ENCODE peak calls at places on chromosome 15, in four cellular contexts. A is HEK293T, V is GM12878, E is K562. R is an unnamed sample.
A peak's percentile ranks its signal among the peaks of the same experiment; 100 is the strongest.

GRCh38 chr15:57667171-57667924 is 39.2 kb upstream of the POLR2M start:
- DNase-seq in A (peak; percentile 26), V (no peak), E (peak; percentile 9), R (peak; percentile 16)

GRCh38 chr15:53072077-53072476 is 281.9 kb upstream of the ONECUT1 start:
- DNase-seq in A (peak; percentile 28), V (no peak), E (peak; percentile 12), R (peak; percentile 35)

GRCh38 chr15:66154581-66154980 is 99.0 kb downstream of the MEGF11 start:
- DNase-seq in A (no peak), V (no peak), E (no peak), R (no peak)

GRCh38 chr15:39624806-39625205 is 43.9 kb downstream of the THBS1 start:
- DNase-seq in A (no peak), V (peak; percentile 45), E (no peak), R (peak; percentile 50)

GRCh38 chr15:52309154-52309548 is 13.5 kb upstream of the MYO5C start:
- DNase-seq in A (no peak), V (peak; percentile 55), E (no peak), R (no peak)

GRCh38 chr15:90594297-90594696 is 64.6 kb downstream of the CRTC3 start:
- DNase-seq in A (no peak), V (peak; percentile 80), E (no peak), R (no peak)

GRCh38 chr15:40693904-40694705 is 869 bp upstream of the RAD51 start:
- DNase-seq in A (no peak), V (peak; percentile 19), E (peak; percentile 29), R (peak; percentile 6)

GRCh38 chr15:69034352-69034751 is 19.9 kb downstream of the NOX5 start:
- DNase-seq in A (no peak), V (no peak), E (no peak), R (no peak)

GRCh38 chr15:64092864-64093626 is 593 bp downstream of the CIAO2A start:
- DNase-seq in A (peak; percentile 17), V (no peak), E (peak; percentile 85), R (peak; percentile 72)

GRCh38 chr15:74179983-74180688 is 6.6 kb downstream of the ISLR start:
- DNase-seq in A (no peak), V (no peak), E (no peak), R (no peak)

GRCh38 chr15:80507131-80507530 is 102.9 kb downstream of the ARNT2 start:
- DNase-seq in A (no peak), V (no peak), E (no peak), R (no peak)

GRCh38 chr15:76903251-76903681 is 1.9 kb downstream of the SCAPER start:
- DNase-seq in A (no peak), V (peak; percentile 15), E (peak; percentile 28), R (peak; percentile 27)

GRCh38 chr15:86611392-86612040 is 531.8 kb downstream of the AGBL1 start:
- DNase-seq in A (no peak), V (no peak), E (no peak), R (no peak)

GRCh38 chr15:44633603-44634002 is 29.9 kb downstream of the SPG11 start:
- DNase-seq in A (no peak), V (no peak), E (no peak), R (no peak)

GRCh38 chr15:48416301-48416700 is 85.1 kb downstream of the DUT start:
- DNase-seq in A (no peak), V (no peak), E (no peak), R (no peak)

GRCh38 chr15:64813075-64813474 is 12.4 kb downstream of the PIF1 start:
- DNase-seq in A (no peak), V (no peak), E (peak; percentile 67), R (peak; percentile 84)

GRCh38 chr15:48507416-48508065 is 138.0 kb downstream of the FBN1 start:
- DNase-seq in A (peak; percentile 38), V (peak; percentile 8), E (peak; percentile 62), R (peak; percentile 43)

GRCh38 chr15:78130012-78130353 is 1.3 kb downstream of the CIB2 start:
- DNase-seq in A (no peak), V (no peak), E (no peak), R (no peak)

GRCh38 chr15:68431037-68431791 is 749 bp downstream of the ITGA11 start:
- DNase-seq in A (no peak), V (no peak), E (no peak), R (no peak)

GRCh38 chr15:50262533-50262932 is 3.0 kb downstream of the HDC start:
- DNase-seq in A (no peak), V (no peak), E (no peak), R (no peak)

GRCh38 chr15:66672867-66673266 is 29.2 kb upstream of the SMAD6 start:
- DNase-seq in A (no peak), V (no peak), E (no peak), R (no peak)

GRCh38 chr15:73950479-73951043 is 24.3 kb downstream of the LOXL1 start:
- DNase-seq in A (no peak), V (no peak), E (no peak), R (no peak)

GRCh38 chr15:55379095-55379494 is 29.1 kb downstream of the CCPG1 start:
- DNase-seq in A (no peak), V (no peak), E (no peak), R (no peak)

GRCh38 chr15:74656935-74657535 is 38.8 kb downstream of the EDC3 start:
- DNase-seq in A (no peak), V (no peak), E (no peak), R (no peak)

GRCh38 chr15:74385442-74386132 is 18.1 kb upstream of the CYP11A1 start:
- DNase-seq in A (no peak), V (no peak), E (no peak), R (no peak)

DNA sequence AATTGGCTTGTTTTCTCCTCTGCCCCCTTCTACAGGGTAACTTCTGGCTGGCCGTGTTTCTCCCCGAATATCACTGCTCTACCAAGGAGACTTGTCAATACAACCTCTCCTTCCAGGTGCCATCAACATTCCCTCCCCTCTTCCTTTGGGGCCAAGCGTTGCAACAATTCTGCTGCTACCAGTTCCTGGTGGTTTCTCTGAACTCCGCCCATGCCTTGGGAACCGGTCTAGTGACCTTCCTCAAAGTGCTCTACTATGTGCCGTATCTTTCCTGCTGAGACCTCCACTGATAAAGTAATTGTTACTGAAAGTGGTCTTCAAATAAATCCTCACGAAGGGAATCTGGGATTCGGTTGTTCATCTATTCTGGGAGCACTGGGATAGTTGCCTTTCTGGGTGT is 26.2 kb downstream of the PCSK6 start:
- DNase-seq in A (no peak), V (no peak), E (no peak), R (no peak)
- TF ChIP-seq FOXK2 in A (no peak), V (no peak), E (no peak), R (no peak)

DNA sequence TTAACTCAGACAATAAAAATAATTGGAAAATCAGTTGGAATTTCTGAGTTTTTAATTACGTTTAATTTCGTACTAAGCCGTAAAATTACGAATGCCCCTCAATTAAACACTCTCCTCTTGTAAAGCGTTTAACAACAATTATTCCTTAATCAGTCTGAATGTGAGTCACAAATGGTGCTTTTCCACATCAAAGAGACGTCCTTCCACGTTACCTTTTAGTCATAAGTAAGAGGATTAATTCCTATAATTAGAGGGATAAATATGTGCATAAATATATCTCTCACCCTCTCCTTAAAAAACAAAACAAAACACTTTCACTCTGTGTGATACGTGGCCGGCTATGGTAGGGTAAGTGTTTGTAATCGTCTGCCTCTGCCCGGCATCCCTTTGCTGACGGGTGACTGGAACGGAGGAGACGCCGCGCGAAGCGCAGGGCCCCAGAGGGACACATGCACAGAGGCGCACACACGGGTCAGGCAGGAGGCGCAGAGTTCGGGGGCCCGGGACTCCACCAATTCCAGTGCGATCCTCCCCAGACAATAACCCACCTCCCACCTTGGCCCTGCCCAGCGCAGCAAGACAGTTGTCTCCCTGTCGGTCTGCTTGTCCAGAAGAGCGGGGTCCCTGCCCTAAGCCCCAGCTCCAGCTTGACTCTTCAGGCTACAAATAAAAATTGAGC is 9.7 kb upstream of the MEIS2 start:
- DNase-seq in A (no peak), V (no peak), E (no peak), R (no peak)
- TF ChIP-seq FOXK2 in A (no peak), V (no peak), E (no peak), R (no peak)

GRCh38 chr15:97995192-97995591 is 34.7 kb downstream of the ARRDC4 start:
- DNase-seq in A (no peak), V (no peak), E (no peak), R (no peak)
- TF ChIP-seq FOXK2 in A (no peak), V (no peak), E (no peak), R (no peak)

GRCh38 chr15:93302080-93302765 is 213.2 kb upstream of the RGMA start:
- DNase-seq in A (no peak), V (no peak), E (no peak), R (no peak)
- TF ChIP-seq FOXK2 in A (no peak), V (no peak), E (no peak), R (no peak)

GRCh38 chr15:83435782-83436181 is 11.4 kb upstream of the SH3GL3 start:
- DNase-seq in A (no peak), V (no peak), E (no peak), R (no peak)

GRCh38 chr15:83435202-83435601 is 11.9 kb upstream of the SH3GL3 start:
- DNase-seq in A (no peak), V (no peak), E (no peak), R (no peak)

DNA sequence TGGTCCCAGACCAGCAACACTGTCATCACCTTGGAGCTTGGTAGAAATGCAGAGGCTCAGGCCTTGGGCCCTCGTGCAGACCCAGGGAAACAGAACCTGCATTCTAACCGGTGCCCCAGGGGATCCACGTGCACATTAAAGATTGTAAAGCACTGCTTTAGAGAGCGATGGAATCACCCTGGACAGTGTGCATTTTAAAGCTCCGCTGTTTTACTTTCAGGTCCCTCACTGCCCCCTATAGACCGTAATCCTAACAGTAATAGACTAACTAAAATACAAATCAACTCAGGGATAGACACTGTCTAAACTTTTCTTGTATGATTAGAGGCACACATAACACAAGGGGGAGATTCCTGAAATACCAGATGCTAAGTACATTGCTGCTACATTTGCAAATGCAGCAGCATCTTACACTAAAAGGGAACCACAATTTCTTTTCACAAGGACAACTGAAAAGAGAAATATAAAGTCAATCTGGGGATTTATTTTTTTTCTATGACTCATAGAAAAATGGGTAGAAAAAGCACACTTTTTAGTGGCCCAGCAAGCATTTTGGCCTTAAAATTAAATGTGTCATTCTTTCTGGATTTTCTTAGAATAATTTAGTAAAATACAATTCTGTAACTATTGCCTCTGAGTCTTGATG is 10.5 kb upstream of the SH3GL3 start:
- DNase-seq in A (peak; percentile 63), V (no peak), E (peak; percentile 55), R (peak; percentile 7)
- TF ChIP-seq FOXK2 in A (no peak), V (no peak), E (no peak), R (no peak)

DNA sequence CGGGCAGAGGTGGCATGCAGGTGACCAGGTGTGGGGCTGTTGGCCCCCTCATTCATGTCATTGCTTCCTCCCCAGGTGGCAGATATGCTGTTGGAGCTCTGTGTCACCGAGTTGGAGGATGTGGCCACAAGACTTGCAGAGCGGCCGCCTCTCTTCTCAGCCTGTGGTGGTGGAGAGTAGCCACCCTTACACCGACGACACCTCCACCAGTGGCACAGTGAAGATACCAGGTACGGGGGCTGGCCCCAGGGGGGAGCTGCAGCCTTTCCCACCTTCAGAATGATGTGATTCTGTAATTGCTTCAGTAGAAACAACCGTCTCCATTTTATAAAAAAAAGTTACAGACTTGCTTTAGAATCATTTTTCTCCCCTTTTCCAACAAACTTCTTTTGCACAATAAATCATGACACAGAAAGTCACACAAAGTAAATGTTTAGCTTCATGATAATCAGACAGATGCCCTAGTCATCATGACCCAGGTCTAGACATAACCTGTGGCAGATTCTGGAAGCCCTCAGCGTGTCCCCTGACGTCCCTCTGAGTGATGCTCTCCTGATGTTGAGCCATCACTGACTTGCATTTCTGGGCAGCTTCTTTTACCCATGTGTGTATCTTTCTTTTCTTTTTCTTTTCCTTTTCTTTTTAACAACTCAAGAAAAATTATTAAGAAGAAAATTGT is 76.0 kb upstream of the FAN1 start:
- DNase-seq in A (no peak), V (no peak), E (no peak), R (no peak)
- TF ChIP-seq FOXK2 in A (no peak), V (no peak), E (no peak), R (no peak)

R was measured in HepG2.